ENCODE peak calls at places on chromosomes 7 and 10, in ten cellular contexts. W is PC-9; V is hippocampal formation; U is iris pigment epithelial cell; O is adrenal gland; Y is MCF 10A; S is activated CD4-positive, alpha-beta T cell treated with anti-CD3 and anti-CD28 coated beads for 36 hours; Z is cardiac fibroblast; D is foreskin fibroblast; M is LoVo. E is an unnamed sample.

GRCh38 chr10:100735345-100736143 is 9.8 kb upstream of the PAX2 start:
- DNase-seq in Y (no peak), Z (no peak), D (no peak), W (no peak), S (no peak), V (no peak), U (no peak), M (no peak), O (no peak), E (no peak)

GRCh38 chr7:15503603-15504280 is 58.1 kb downstream of the AGMO start:
- DNase-seq in S (no peak), Z (peak; percentile 74), M (no peak), V (no peak), W (no peak), D (no peak), U (peak; percentile 7), O (no peak), Y (no peak), E (peak; percentile 22)

GRCh38 chr7:143337216-143337615 is 21.3 kb downstream of the CLCN1 start:
- DNase-seq in Y (no peak), M (no peak), W (no peak), O (no peak), D (no peak), S (no peak), Z (no peak), U (no peak), V (no peak), E (no peak)

GRCh38 chr7:136528329-136528728 is 340.1 kb upstream of the CHRM2 start:
- DNase-seq in D (peak; percentile 55), O (no peak), S (no peak), V (no peak), W (peak; percentile 39), Y (peak; percentile 66), Z (peak; percentile 29), U (peak; percentile 60), M (peak; percentile 22), E (peak; percentile 92)

GRCh38 chr7:69603937-69604494 is 5.7 kb downstream of the AUTS2 start:
- DNase-seq in U (no peak), W (no peak), Z (no peak), M (no peak), O (no peak), V (no peak), D (no peak), Y (no peak), S (peak; percentile 26), E (no peak)

GRCh38 chr10:68095176-68095575 is 14.1 kb upstream of the MYPN start:
- DNase-seq in Z (peak; percentile 76), D (peak; percentile 60), M (no peak), W (peak; percentile 88), O (no peak), Y (peak; percentile 51), S (no peak), V (no peak), U (peak; percentile 73), E (no peak)

GRCh38 chr7:12769464-12769863 is 82.0 kb downstream of the ARL4A start:
- DNase-seq in D (no peak), S (no peak), U (peak; percentile 60), V (no peak), Z (peak; percentile 15), W (peak; percentile 49), M (no peak), Y (no peak), O (no peak), E (no peak)

GRCh38 chr10:69498711-69499471 is 47.6 kb downstream of the TSPAN15 start:
- DNase-seq in U (no peak), Y (peak; percentile 25), Z (no peak), M (no peak), S (no peak), V (no peak), W (no peak), O (peak; percentile 33), D (no peak), E (peak; percentile 41)

GRCh38 chr7:74575083-74575803 is 82.3 kb upstream of the GTF2I start:
- DNase-seq in Y (peak; percentile 94), M (peak; percentile 37), V (no peak), S (peak; percentile 13), W (peak; percentile 87), D (no peak), U (peak; percentile 83), Z (peak; percentile 35), O (no peak), E (peak; percentile 59)

GRCh38 chr7:143245123-143245522 is 18.1 kb upstream of the GSTK1 start:
- DNase-seq in Z (peak; percentile 78), V (no peak), S (no peak), M (peak; percentile 88), Y (peak; percentile 35), O (no peak), U (peak; percentile 73), W (peak; percentile 77), D (peak; percentile 47), E (no peak)

GRCh38 chr10:42988517-42989395 is 88.1 kb upstream of the RET start:
- DNase-seq in W (no peak), D (no peak), Z (no peak), S (peak; percentile 48), M (no peak), V (no peak), Y (no peak), U (no peak), O (peak; percentile 49), E (no peak)

GRCh38 chr10:114876602-114877300 is 55.2 kb downstream of the FHIP2A start:
- DNase-seq in O (peak; percentile 90), V (peak; percentile 24), D (peak; percentile 54), U (peak; percentile 58), S (peak; percentile 78), Y (peak; percentile 86), Z (peak; percentile 64), W (peak; percentile 34), M (no peak), E (peak; percentile 83)

GRCh38 chr10:24382979-24383663 is 174.2 kb downstream of the KIAA1217 start:
- DNase-seq in M (no peak), O (peak; percentile 59), S (peak; percentile 61), U (no peak), V (no peak), Z (peak; percentile 14), D (no peak), W (no peak), Y (peak; percentile 89), E (no peak)

GRCh38 chr7:141915565-141915964 is 634 bp upstream of the OR9A4 start:
- DNase-seq in O (no peak), U (peak; percentile 7), Z (peak; percentile 12), M (peak; percentile 53), W (peak; percentile 87), S (no peak), V (no peak), Y (peak; percentile 64), D (no peak), E (no peak)

GRCh38 chr10:132225849-132226205 is 39.1 kb downstream of the DPYSL4 start:
- DNase-seq in O (no peak), W (no peak), D (no peak), Y (no peak), V (no peak), U (no peak), M (no peak), S (no peak), Z (no peak), E (no peak)

GRCh38 chr10:4691776-4692175 is 134.2 kb upstream of the AKR1E2 start:
- DNase-seq in S (no peak), U (peak; percentile 56), W (peak; percentile 54), M (peak; percentile 51), O (no peak), V (no peak), Y (peak; percentile 32), Z (peak; percentile 75), D (peak; percentile 22), E (peak; percentile 51)

GRCh38 chr10:30115391-30116253 is 56.2 kb upstream of the JCAD start:
- DNase-seq in U (peak; percentile 17), S (no peak), O (no peak), V (no peak), Z (no peak), Y (no peak), D (no peak), M (no peak), W (no peak), E (no peak)

GRCh38 chr7:151453326-151453791 is 13.4 kb upstream of the CRYGN start:
- DNase-seq in W (no peak), S (no peak), Z (no peak), V (no peak), O (peak; percentile 40), U (no peak), Y (no peak), D (no peak), M (no peak), E (no peak)

GRCh38 chr7:156004265-156005201 is 192.3 kb upstream of the SHH start:
- DNase-seq in M (no peak), O (peak; percentile 34), S (no peak), V (no peak), W (no peak), D (no peak), Z (no peak), U (no peak), Y (no peak), E (no peak)

GRCh38 chr7:131893627-131894345 is 337.4 kb upstream of the PODXL start:
- DNase-seq in V (no peak), Y (no peak), O (no peak), U (no peak), D (no peak), W (no peak), M (no peak), S (no peak), Z (no peak), E (no peak)

GRCh38 chr10:12533151-12533550 is 183.8 kb downstream of the CAMK1D start:
- DNase-seq in D (no peak), O (no peak), Z (peak; percentile 17), V (no peak), S (no peak), W (no peak), U (no peak), M (no peak), Y (no peak), E (peak; percentile 57)

GRCh38 chr7:65448824-65449504 is 75.3 kb downstream of the ZNF92 start:
- DNase-seq in U (peak; percentile 93), M (peak; percentile 9), Z (peak; percentile 88), V (no peak), Y (peak; percentile 64), O (no peak), D (peak; percentile 17), S (no peak), W (no peak), E (no peak)

GRCh38 chr10:57221674-57222073 is 860.6 kb upstream of the ZWINT start:
- DNase-seq in W (no peak), O (no peak), M (no peak), Z (no peak), U (no peak), V (no peak), S (no peak), Y (no peak), D (no peak), E (no peak)

GRCh38 chr7:9307131-9307530 is 873.7 kb downstream of the NXPH1 start:
- DNase-seq in U (peak; percentile 2), W (no peak), V (no peak), Y (peak; percentile 3), O (no peak), S (no peak), M (no peak), Z (no peak), D (no peak), E (peak; percentile 3)

GRCh38 chr10:131947631-131948347 is 33.9 kb downstream of the BNIP3 start:
- DNase-seq in W (no peak), V (no peak), D (peak; percentile 68), O (peak; percentile 65), M (no peak), Y (peak; percentile 73), S (no peak), Z (peak; percentile 82), U (peak; percentile 87), E (peak; percentile 81)

GRCh38 chr7:48087349-48087748 is 1.7 kb upstream of the UPP1 start:
- DNase-seq in W (peak; percentile 32), O (no peak), S (peak; percentile 35), M (no peak), V (no peak), Y (peak; percentile 75), Z (peak; percentile 93), D (no peak), U (peak; percentile 85), E (peak; percentile 85)

GRCh38 chr10:44010873-44011602 is 362.4 kb upstream of the ZNF32 start:
- DNase-seq in D (no peak), S (peak; percentile 56), U (no peak), M (no peak), W (no peak), V (no peak), O (no peak), Z (peak; percentile 71), Y (peak; percentile 23), E (no peak)

GRCh38 chr7:157362729-157363128 is 25.9 kb downstream of the DNAJB6 start:
- DNase-seq in W (no peak), M (no peak), D (no peak), S (no peak), O (peak; percentile 66), U (no peak), V (no peak), Z (no peak), Y (no peak), E (no peak)

E was measured in mesenchymal stem cell.